ENCODE peak calls at places on chromosomes 3 and 15, in seven cellular contexts. One of them, this sample, is unnamed.

GRCh38 chr3:159616234-159616825 is 372.3 kb upstream of the IL12A start:
- DNase-seq in adrenal gland: peak; percentile 14
- DNase-seq in body of pancreas: no peak
- DNase-seq in cardiac muscle cell: peak; percentile 52
- DNase-seq in PC-3: peak; percentile 78
- DNase-seq in HL-60: no peak
- DNase-seq in pancreas: no peak
- DNase-seq in this sample: peak; percentile 30

GRCh38 chr3:64837126-64837738 is 149.4 kb upstream of the ADAMTS9 start:
- DNase-seq in pancreas: no peak
- DNase-seq in adrenal gland: no peak
- DNase-seq in cardiac muscle cell: no peak
- DNase-seq in body of pancreas: no peak
- DNase-seq in PC-3: no peak
- DNase-seq in HL-60: no peak
- DNase-seq in this sample: no peak

GRCh38 chr3:55804170-55805095 is 317.3 kb upstream of the WNT5A start:
- DNase-seq in HL-60: no peak
- DNase-seq in pancreas: peak; percentile 4
- DNase-seq in body of pancreas: peak; percentile 14
- DNase-seq in adrenal gland: no peak
- DNase-seq in cardiac muscle cell: peak; percentile 21
- DNase-seq in PC-3: no peak
- DNase-seq in this sample: no peak

GRCh38 chr3:112629425-112629824 is 11.5 kb downstream of the CCDC80 start:
- DNase-seq in adrenal gland: peak; percentile 81
- DNase-seq in PC-3: peak; percentile 80
- DNase-seq in pancreas: no peak
- DNase-seq in cardiac muscle cell: peak; percentile 54
- DNase-seq in HL-60: no peak
- DNase-seq in body of pancreas: no peak
- DNase-seq in this sample: peak; percentile 63

GRCh38 chr3:31890007-31890406 is 91.1 kb downstream of the OSBPL10 start:
- DNase-seq in adrenal gland: no peak
- DNase-seq in HL-60: no peak
- DNase-seq in PC-3: no peak
- DNase-seq in body of pancreas: no peak
- DNase-seq in cardiac muscle cell: no peak
- DNase-seq in pancreas: no peak
- DNase-seq in this sample: no peak

GRCh38 chr3:189324538-189325138 is 152.9 kb downstream of the TPRG1 start:
- DNase-seq in pancreas: no peak
- DNase-seq in body of pancreas: no peak
- DNase-seq in adrenal gland: no peak
- DNase-seq in PC-3: peak; percentile 99
- DNase-seq in HL-60: peak; percentile 95
- DNase-seq in cardiac muscle cell: no peak
- DNase-seq in this sample: peak; percentile 77

GRCh38 chr3:102037209-102037608 is 187.9 kb downstream of the NFKBIZ start:
- DNase-seq in body of pancreas: no peak
- DNase-seq in cardiac muscle cell: no peak
- DNase-seq in pancreas: no peak
- DNase-seq in HL-60: no peak
- DNase-seq in adrenal gland: no peak
- DNase-seq in PC-3: no peak
- DNase-seq in this sample: no peak

GRCh38 chr3:102530443-102531195 is 95.8 kb downstream of the ZPLD1 start:
- DNase-seq in HL-60: no peak
- DNase-seq in PC-3: peak; percentile 89
- DNase-seq in body of pancreas: no peak
- DNase-seq in pancreas: no peak
- DNase-seq in adrenal gland: no peak
- DNase-seq in cardiac muscle cell: no peak
- DNase-seq in this sample: peak; percentile 31

GRCh38 chr3:46922426-46922825 is 44.9 kb downstream of the PTH1R start:
- DNase-seq in PC-3: no peak
- DNase-seq in cardiac muscle cell: no peak
- DNase-seq in pancreas: no peak
- DNase-seq in HL-60: no peak
- DNase-seq in body of pancreas: no peak
- DNase-seq in adrenal gland: peak; percentile 11
- DNase-seq in this sample: no peak

GRCh38 chr15:90929709-90930019 is 2.7 kb downstream of the HDDC3 start:
- DNase-seq in body of pancreas: no peak
- DNase-seq in HL-60: no peak
- DNase-seq in pancreas: no peak
- DNase-seq in adrenal gland: no peak
- DNase-seq in cardiac muscle cell: no peak
- DNase-seq in PC-3: no peak
- DNase-seq in this sample: no peak

GRCh38 chr3:157436583-157437300 is at the start of gene PTX3:
- DNase-seq in HL-60: peak; percentile 88
- DNase-seq in PC-3: peak; percentile 90
- DNase-seq in pancreas: peak; percentile 9
- DNase-seq in body of pancreas: peak; percentile 15
- DNase-seq in cardiac muscle cell: peak; percentile 33
- DNase-seq in adrenal gland: peak; percentile 17
- DNase-seq in this sample: peak; percentile 36

GRCh38 chr3:169053427-169053826 is 610.1 kb downstream of the MECOM start:
- DNase-seq in body of pancreas: no peak
- DNase-seq in cardiac muscle cell: no peak
- DNase-seq in pancreas: no peak
- DNase-seq in adrenal gland: no peak
- DNase-seq in HL-60: no peak
- DNase-seq in PC-3: no peak
- DNase-seq in this sample: no peak

GRCh38 chr3:46544771-46545503 is 21.2 kb downstream of the LRRC2 start:
- DNase-seq in PC-3: peak; percentile 46
- DNase-seq in adrenal gland: no peak
- DNase-seq in HL-60: no peak
- DNase-seq in body of pancreas: no peak
- DNase-seq in cardiac muscle cell: no peak
- DNase-seq in pancreas: no peak
- DNase-seq in this sample: no peak

GRCh38 chr3:14701676-14702075 is 26.7 kb downstream of the C3orf20 start:
- DNase-seq in pancreas: no peak
- DNase-seq in body of pancreas: no peak
- DNase-seq in adrenal gland: no peak
- DNase-seq in HL-60: no peak
- DNase-seq in cardiac muscle cell: no peak
- DNase-seq in PC-3: peak; percentile 53
- DNase-seq in this sample: no peak

GRCh38 chr3:149085828-149086231 is 503 bp downstream of the HLTF start:
- DNase-seq in cardiac muscle cell: no peak
- DNase-seq in PC-3: peak; percentile 46
- DNase-seq in HL-60: peak; percentile 47
- DNase-seq in body of pancreas: no peak
- DNase-seq in adrenal gland: peak; percentile 46
- DNase-seq in pancreas: no peak
- DNase-seq in this sample: no peak

GRCh38 chr3:37751967-37752660 is 109.6 kb upstream of the CTDSPL start:
- DNase-seq in adrenal gland: no peak
- DNase-seq in HL-60: no peak
- DNase-seq in body of pancreas: no peak
- DNase-seq in cardiac muscle cell: no peak
- DNase-seq in pancreas: no peak
- DNase-seq in PC-3: peak; percentile 18
- DNase-seq in this sample: no peak
- H3K27ac ChIP-seq in adrenal gland: no peak overlapping the region
- H3K27ac ChIP-seq in HL-60: no peak overlapping the region
- H3K27ac ChIP-seq in body of pancreas: no peak overlapping the region
- H3K27ac ChIP-seq in cardiac muscle cell: no peak overlapping the region
- H3K27ac ChIP-seq in pancreas: no peak overlapping the region
- H3K27ac ChIP-seq in PC-3: no peak overlapping the region
- H3K27ac ChIP-seq in this sample: no peak overlapping the region

GRCh38 chr15:89492111-89492641 is 4.2 kb downstream of the RHCG start:
- DNase-seq in PC-3: peak; percentile 41
- DNase-seq in pancreas: no peak
- DNase-seq in cardiac muscle cell: peak; percentile 41
- DNase-seq in HL-60: peak; percentile 12
- DNase-seq in body of pancreas: no peak
- DNase-seq in adrenal gland: no peak
- DNase-seq in this sample: peak; percentile 27
- TF ChIP-seq CTCF in PC-3: peak; percentile 75
- TF ChIP-seq CTCF in pancreas: peak; percentile 9
- TF ChIP-seq CTCF in cardiac muscle cell: peak; percentile 56
- TF ChIP-seq CTCF in HL-60: peak; percentile 6
- TF ChIP-seq CTCF in body of pancreas: no peak
- TF ChIP-seq CTCF in adrenal gland: no peak
- TF ChIP-seq CTCF in this sample: peak; percentile 41

GRCh38 chr3:58497074-58497473 is 5.2 kb downstream of the KCTD6 start:
- DNase-seq in PC-3: no peak
- DNase-seq in HL-60: no peak
- DNase-seq in pancreas: no peak
- DNase-seq in cardiac muscle cell: no peak
- DNase-seq in body of pancreas: no peak
- DNase-seq in adrenal gland: no peak
- DNase-seq in this sample: no peak
- H3K27ac ChIP-seq in PC-3: no peak overlapping the region
- H3K27ac ChIP-seq in HL-60: no peak overlapping the region
- H3K27ac ChIP-seq in pancreas: no peak overlapping the region
- H3K27ac ChIP-seq in cardiac muscle cell: no peak overlapping the region
- H3K27ac ChIP-seq in body of pancreas: no peak overlapping the region
- H3K27ac ChIP-seq in adrenal gland: no peak overlapping the region
- H3K27ac ChIP-seq in this sample: no peak overlapping the region

DNA sequence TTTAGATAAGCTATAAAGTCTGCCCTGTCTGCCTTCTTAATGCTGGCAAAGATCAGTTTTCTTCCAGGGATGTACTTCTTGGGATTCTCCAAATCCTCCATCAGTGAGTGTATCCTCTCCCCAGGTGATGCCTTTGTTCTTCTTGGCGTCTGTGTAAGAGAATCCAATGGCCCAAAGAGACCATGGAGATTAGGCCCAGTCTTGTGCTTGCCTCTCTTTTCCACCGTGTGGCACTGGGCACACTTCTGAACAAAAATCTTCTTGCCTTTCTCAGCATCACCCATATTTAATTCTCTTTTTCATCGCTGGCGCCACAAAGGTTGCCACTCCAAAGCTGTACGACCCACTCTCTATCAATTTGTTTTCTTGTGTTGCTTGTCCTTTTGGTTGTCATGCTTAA is 32.2 kb upstream of the TAMM41 start:
- DNase-seq in pancreas: no peak
- DNase-seq in cardiac muscle cell: no peak
- DNase-seq in HL-60: no peak
- DNase-seq in PC-3: no peak
- DNase-seq in body of pancreas: no peak
- DNase-seq in adrenal gland: no peak
- DNase-seq in this sample: no peak
- TF ChIP-seq CTCF in pancreas: no peak
- TF ChIP-seq CTCF in cardiac muscle cell: no peak
- TF ChIP-seq CTCF in HL-60: no peak
- TF ChIP-seq CTCF in PC-3: no peak
- TF ChIP-seq CTCF in body of pancreas: no peak
- TF ChIP-seq CTCF in adrenal gland: no peak
- TF ChIP-seq CTCF in this sample: no peak

GRCh38 chr15:100941536-100941935 is 22.4 kb downstream of the LRRK1 start:
- DNase-seq in body of pancreas: no peak
- DNase-seq in pancreas: no peak
- DNase-seq in HL-60: no peak
- DNase-seq in cardiac muscle cell: no peak
- DNase-seq in PC-3: no peak
- DNase-seq in adrenal gland: no peak
- DNase-seq in this sample: no peak
- H3K27ac ChIP-seq in body of pancreas: no peak overlapping the region
- H3K27ac ChIP-seq in pancreas: no peak overlapping the region
- H3K27ac ChIP-seq in HL-60: peak overlapping the region; percentile 86
- H3K27ac ChIP-seq in cardiac muscle cell: no peak overlapping the region
- H3K27ac ChIP-seq in PC-3: no peak overlapping the region
- H3K27ac ChIP-seq in adrenal gland: no peak overlapping the region
- H3K27ac ChIP-seq in this sample: no peak overlapping the region

GRCh38 chr15:59424626-59425025 is 13.4 kb upstream of the FAM81A start:
- DNase-seq in HL-60: no peak
- DNase-seq in body of pancreas: no peak
- DNase-seq in cardiac muscle cell: no peak
- DNase-seq in PC-3: peak; percentile 58
- DNase-seq in pancreas: no peak
- DNase-seq in adrenal gland: no peak
- DNase-seq in this sample: no peak

GRCh38 chr15:59420108-59420507 is 17.9 kb upstream of the FAM81A start:
- DNase-seq in HL-60: no peak
- DNase-seq in cardiac muscle cell: no peak
- DNase-seq in pancreas: no peak
- DNase-seq in PC-3: no peak
- DNase-seq in body of pancreas: no peak
- DNase-seq in adrenal gland: no peak
- DNase-seq in this sample: no peak

DNA sequence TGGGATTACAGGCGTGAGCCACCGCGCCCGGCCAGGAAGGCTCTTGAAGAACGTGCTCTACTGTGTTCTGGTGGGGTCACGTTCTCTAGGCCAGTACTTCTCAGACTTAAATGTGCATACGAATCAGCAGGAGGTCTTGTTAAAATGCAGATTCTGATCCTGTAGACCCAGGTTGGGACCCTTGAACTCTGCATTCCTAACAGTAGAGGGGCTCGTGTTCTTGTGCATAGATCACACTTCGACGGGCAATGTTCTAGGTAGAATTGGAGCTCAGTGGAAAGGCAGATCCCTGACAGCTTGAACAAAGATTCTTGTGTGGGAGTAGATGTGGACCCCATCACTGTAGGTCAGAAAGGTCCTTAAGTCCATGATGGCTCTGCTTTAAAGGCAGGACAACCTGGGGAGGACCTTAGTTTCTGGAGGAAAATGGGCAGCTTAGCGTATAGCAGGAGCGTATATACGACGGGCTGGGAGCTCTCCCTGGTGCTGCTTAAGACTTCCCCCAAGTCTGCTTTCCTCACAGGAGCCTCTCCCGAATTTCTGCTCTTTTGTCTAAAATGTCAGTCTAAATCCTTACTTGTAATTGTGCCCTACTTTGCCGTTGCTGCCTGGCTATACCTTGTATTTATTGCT is 16.9 kb upstream of the FAM81A start:
- DNase-seq in PC-3: peak; percentile 6
- DNase-seq in pancreas: no peak
- DNase-seq in adrenal gland: no peak
- DNase-seq in body of pancreas: no peak
- DNase-seq in cardiac muscle cell: peak; percentile 71
- DNase-seq in HL-60: no peak
- DNase-seq in this sample: no peak
- TF ChIP-seq CTCF in PC-3: no peak
- TF ChIP-seq CTCF in pancreas: no peak
- TF ChIP-seq CTCF in adrenal gland: no peak
- TF ChIP-seq CTCF in body of pancreas: no peak
- TF ChIP-seq CTCF in cardiac muscle cell: no peak
- TF ChIP-seq CTCF in HL-60: no peak
- TF ChIP-seq CTCF in this sample: no peak

This sample was measured in RWPE1.